ENCODE peak calls at places on chromosomes 7 and 10, in ten cellular contexts. One of them, this sample, is unnamed.

GRCh38 chr7:133545613-133546012 is 292.7 kb downstream of the EXOC4 start:
- DNase-seq in neural crest cell: no peak
- DNase-seq in lung: no peak
- DNase-seq in A673: no peak
- DNase-seq in bronchial epithelial cell: peak; percentile 42
- DNase-seq in endothelial cell: no peak
- DNase-seq in tibial artery: no peak
- DNase-seq in H9: no peak
- DNase-seq in lower lobe of right lung: no peak
- DNase-seq in heart left ventricle: no peak
- DNase-seq in this sample: peak; percentile 5

GRCh38 chr10:133180192-133180914 is 20.3 kb downstream of the KNDC1 start:
- DNase-seq in A673: no peak
- DNase-seq in neural crest cell: no peak
- DNase-seq in tibial artery: no peak
- DNase-seq in heart left ventricle: no peak
- DNase-seq in bronchial epithelial cell: no peak
- DNase-seq in endothelial cell: no peak
- DNase-seq in lung: no peak
- DNase-seq in H9: no peak
- DNase-seq in lower lobe of right lung: no peak
- DNase-seq in this sample: no peak

GRCh38 chr10:132196178-132197113 is 9.7 kb downstream of the DPYSL4 start:
- DNase-seq in A673: no peak
- DNase-seq in tibial artery: no peak
- DNase-seq in endothelial cell: no peak
- DNase-seq in lower lobe of right lung: peak; percentile 33
- DNase-seq in lung: no peak
- DNase-seq in neural crest cell: no peak
- DNase-seq in heart left ventricle: no peak
- DNase-seq in bronchial epithelial cell: no peak
- DNase-seq in H9: no peak
- DNase-seq in this sample: no peak

GRCh38 chr7:45193868-45194267 is 36.3 kb downstream of the RAMP3 start:
- DNase-seq in lung: no peak
- DNase-seq in heart left ventricle: no peak
- DNase-seq in A673: no peak
- DNase-seq in bronchial epithelial cell: no peak
- DNase-seq in neural crest cell: no peak
- DNase-seq in lower lobe of right lung: no peak
- DNase-seq in H9: no peak
- DNase-seq in endothelial cell: no peak
- DNase-seq in tibial artery: no peak
- DNase-seq in this sample: no peak

GRCh38 chr7:5470721-5471311 is 47.2 kb upstream of the TNRC18 start:
- DNase-seq in H9: no peak
- DNase-seq in heart left ventricle: peak; percentile 59
- DNase-seq in lung: no peak
- DNase-seq in A673: no peak
- DNase-seq in lower lobe of right lung: no peak
- DNase-seq in bronchial epithelial cell: no peak
- DNase-seq in neural crest cell: no peak
- DNase-seq in tibial artery: no peak
- DNase-seq in endothelial cell: no peak
- DNase-seq in this sample: no peak

GRCh38 chr7:150964593-150965111 is 13.5 kb downstream of the KCNH2 start:
- DNase-seq in A673: peak; percentile 30
- DNase-seq in bronchial epithelial cell: no peak
- DNase-seq in heart left ventricle: peak; percentile 89
- DNase-seq in neural crest cell: no peak
- DNase-seq in tibial artery: no peak
- DNase-seq in lung: no peak
- DNase-seq in lower lobe of right lung: no peak
- DNase-seq in H9: peak; percentile 72
- DNase-seq in endothelial cell: no peak
- DNase-seq in this sample: no peak

GRCh38 chr7:120320218-120320961 is 47.4 kb downstream of the KCND2 start:
- DNase-seq in tibial artery: no peak
- DNase-seq in bronchial epithelial cell: no peak
- DNase-seq in heart left ventricle: no peak
- DNase-seq in H9: no peak
- DNase-seq in lung: no peak
- DNase-seq in A673: no peak
- DNase-seq in endothelial cell: no peak
- DNase-seq in neural crest cell: no peak
- DNase-seq in lower lobe of right lung: no peak
- DNase-seq in this sample: no peak

GRCh38 chr10:45408421-45409319 is 34.7 kb downstream of the ALOX5 start:
- DNase-seq in lung: no peak
- DNase-seq in tibial artery: no peak
- DNase-seq in endothelial cell: no peak
- DNase-seq in A673: no peak
- DNase-seq in H9: no peak
- DNase-seq in lower lobe of right lung: no peak
- DNase-seq in bronchial epithelial cell: no peak
- DNase-seq in heart left ventricle: no peak
- DNase-seq in neural crest cell: no peak
- DNase-seq in this sample: no peak

GRCh38 chr10:47413531-47414226 is 29.6 kb upstream of the ZNF488 start:
- DNase-seq in endothelial cell: no peak
- DNase-seq in lung: no peak
- DNase-seq in H9: no peak
- DNase-seq in bronchial epithelial cell: no peak
- DNase-seq in A673: no peak
- DNase-seq in tibial artery: peak; percentile 53
- DNase-seq in neural crest cell: no peak
- DNase-seq in heart left ventricle: no peak
- DNase-seq in lower lobe of right lung: no peak
- DNase-seq in this sample: no peak

GRCh38 chr10:103772096-103772845 is 83.1 kb downstream of the SH3PXD2A start:
- DNase-seq in H9: peak; percentile 94
- DNase-seq in lower lobe of right lung: peak; percentile 79
- DNase-seq in neural crest cell: peak; percentile 31
- DNase-seq in heart left ventricle: peak; percentile 86
- DNase-seq in bronchial epithelial cell: peak; percentile 77
- DNase-seq in A673: peak; percentile 90
- DNase-seq in endothelial cell: peak; percentile 74
- DNase-seq in tibial artery: peak; percentile 89
- DNase-seq in lung: peak; percentile 75
- DNase-seq in this sample: peak; percentile 47

GRCh38 chr10:13270877-13271551 is 28.9 kb downstream of the PHYH start:
- DNase-seq in H9: no peak
- DNase-seq in lung: no peak
- DNase-seq in A673: no peak
- DNase-seq in endothelial cell: no peak
- DNase-seq in lower lobe of right lung: no peak
- DNase-seq in neural crest cell: no peak
- DNase-seq in heart left ventricle: no peak
- DNase-seq in tibial artery: no peak
- DNase-seq in bronchial epithelial cell: no peak
- DNase-seq in this sample: no peak

GRCh38 chr10:13272164-13272571 is 27.7 kb downstream of the PHYH start:
- DNase-seq in endothelial cell: no peak
- DNase-seq in lung: peak; percentile 44
- DNase-seq in tibial artery: peak; percentile 77
- DNase-seq in lower lobe of right lung: no peak
- DNase-seq in neural crest cell: no peak
- DNase-seq in H9: peak; percentile 39
- DNase-seq in bronchial epithelial cell: no peak
- DNase-seq in A673: peak; percentile 23
- DNase-seq in heart left ventricle: peak; percentile 40
- DNase-seq in this sample: no peak

GRCh38 chr10:13268841-13269240 is 31.0 kb downstream of the PHYH start:
- DNase-seq in tibial artery: no peak
- DNase-seq in A673: no peak
- DNase-seq in heart left ventricle: no peak
- DNase-seq in lung: no peak
- DNase-seq in H9: no peak
- DNase-seq in lower lobe of right lung: no peak
- DNase-seq in endothelial cell: no peak
- DNase-seq in bronchial epithelial cell: no peak
- DNase-seq in neural crest cell: no peak
- DNase-seq in this sample: no peak

GRCh38 chr10:13268310-13268709 is 31.6 kb downstream of the PHYH start:
- DNase-seq in tibial artery: no peak
- DNase-seq in A673: no peak
- DNase-seq in heart left ventricle: no peak
- DNase-seq in lower lobe of right lung: no peak
- DNase-seq in endothelial cell: no peak
- DNase-seq in lung: no peak
- DNase-seq in bronchial epithelial cell: no peak
- DNase-seq in H9: no peak
- DNase-seq in neural crest cell: no peak
- DNase-seq in this sample: no peak

DNA sequence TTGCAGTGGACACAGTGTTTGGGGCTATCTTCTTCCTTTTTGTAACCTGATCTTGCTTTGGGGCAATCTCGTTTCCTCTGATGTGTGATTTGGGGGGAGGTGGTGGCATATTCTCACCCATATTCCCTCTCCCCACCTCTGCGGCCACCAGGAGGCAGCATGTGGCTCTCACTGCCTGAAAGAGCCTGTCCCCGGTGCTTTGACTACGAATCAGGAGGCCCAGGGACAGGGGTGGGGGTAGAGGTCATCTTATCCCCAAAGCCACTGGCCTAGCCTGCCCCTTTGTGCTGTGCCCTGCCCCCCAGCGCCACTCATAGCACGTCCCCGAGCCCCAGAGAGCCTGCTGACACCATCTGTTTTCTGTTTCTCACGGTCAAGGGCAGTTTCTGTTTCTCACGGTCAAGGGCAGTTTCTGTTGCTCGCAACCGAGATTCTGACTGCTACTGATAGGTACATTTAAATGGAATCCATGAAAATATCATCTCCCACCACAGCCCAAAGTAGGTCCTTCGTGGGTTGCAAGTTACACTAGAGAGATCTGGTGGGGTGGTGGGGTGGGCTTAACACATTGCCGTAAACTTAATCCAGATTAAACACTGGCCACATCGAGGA is 28.2 kb downstream of the PHYH start:
- DNase-seq in lower lobe of right lung: no peak
- DNase-seq in lung: no peak
- DNase-seq in bronchial epithelial cell: peak; percentile 4
- DNase-seq in heart left ventricle: no peak
- DNase-seq in tibial artery: peak; percentile 74
- DNase-seq in endothelial cell: peak; percentile 53
- DNase-seq in A673: peak; percentile 41
- DNase-seq in H9: peak; percentile 92
- DNase-seq in neural crest cell: peak; percentile 50
- DNase-seq in this sample: peak; percentile 54
- TF ChIP-seq CTCF in lower lobe of right lung: peak; percentile 28
- TF ChIP-seq CTCF in lung: no peak
- TF ChIP-seq CTCF in bronchial epithelial cell: peak; percentile 57
- TF ChIP-seq CTCF in heart left ventricle: peak; percentile 48
- TF ChIP-seq CTCF in tibial artery: no peak
- TF ChIP-seq CTCF in endothelial cell: peak; percentile 44
- TF ChIP-seq CTCF in A673: peak; percentile 62
- TF ChIP-seq CTCF in H9: peak; percentile 78
- TF ChIP-seq CTCF in neural crest cell: peak; percentile 51
- TF ChIP-seq CTCF in this sample: peak; percentile 54

GRCh38 chr7:106571563-106571962 is 89.4 kb downstream of the CCDC71L start:
- DNase-seq in lung: no peak
- DNase-seq in lower lobe of right lung: no peak
- DNase-seq in A673: no peak
- DNase-seq in H9: no peak
- DNase-seq in tibial artery: no peak
- DNase-seq in bronchial epithelial cell: no peak
- DNase-seq in heart left ventricle: no peak
- DNase-seq in neural crest cell: no peak
- DNase-seq in endothelial cell: no peak
- DNase-seq in this sample: no peak
- TF ChIP-seq CTCF in lung: no peak
- TF ChIP-seq CTCF in lower lobe of right lung: no peak
- TF ChIP-seq CTCF in A673: no peak
- TF ChIP-seq CTCF in H9: no peak
- TF ChIP-seq CTCF in tibial artery: no peak
- TF ChIP-seq CTCF in bronchial epithelial cell: no peak
- TF ChIP-seq CTCF in heart left ventricle: no peak
- TF ChIP-seq CTCF in neural crest cell: no peak
- TF ChIP-seq CTCF in endothelial cell: no peak
- TF ChIP-seq CTCF in this sample: no peak

DNA sequence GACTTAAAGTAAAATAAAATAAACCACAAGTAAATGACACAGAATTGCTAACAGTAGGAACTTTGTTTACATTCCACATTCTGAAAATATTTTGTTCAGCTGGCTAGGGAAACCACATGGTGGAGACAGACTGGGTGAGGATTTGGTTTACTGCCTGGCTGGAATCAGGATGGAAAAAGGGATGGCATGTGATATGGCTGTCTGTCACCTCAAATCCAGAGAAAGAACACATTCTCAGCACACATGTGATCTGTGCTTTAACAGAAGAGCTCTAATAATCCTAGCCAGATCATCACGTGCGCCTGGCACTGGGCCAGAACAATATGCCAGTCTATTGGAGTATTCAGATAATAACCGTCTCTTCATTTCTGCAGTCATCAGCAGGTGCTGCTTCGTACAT is 90.9 kb upstream of the PIP4K2A start:
- DNase-seq in bronchial epithelial cell: no peak
- DNase-seq in lung: no peak
- DNase-seq in lower lobe of right lung: no peak
- DNase-seq in H9: no peak
- DNase-seq in endothelial cell: no peak
- DNase-seq in neural crest cell: no peak
- DNase-seq in tibial artery: no peak
- DNase-seq in A673: no peak
- DNase-seq in heart left ventricle: no peak
- DNase-seq in this sample: no peak
- TF ChIP-seq CTCF in bronchial epithelial cell: no peak
- TF ChIP-seq CTCF in lung: no peak
- TF ChIP-seq CTCF in lower lobe of right lung: no peak
- TF ChIP-seq CTCF in H9: no peak
- TF ChIP-seq CTCF in endothelial cell: no peak
- TF ChIP-seq CTCF in neural crest cell: no peak
- TF ChIP-seq CTCF in tibial artery: no peak
- TF ChIP-seq CTCF in A673: no peak
- TF ChIP-seq CTCF in heart left ventricle: peak; percentile 18
- TF ChIP-seq CTCF in this sample: no peak

DNA sequence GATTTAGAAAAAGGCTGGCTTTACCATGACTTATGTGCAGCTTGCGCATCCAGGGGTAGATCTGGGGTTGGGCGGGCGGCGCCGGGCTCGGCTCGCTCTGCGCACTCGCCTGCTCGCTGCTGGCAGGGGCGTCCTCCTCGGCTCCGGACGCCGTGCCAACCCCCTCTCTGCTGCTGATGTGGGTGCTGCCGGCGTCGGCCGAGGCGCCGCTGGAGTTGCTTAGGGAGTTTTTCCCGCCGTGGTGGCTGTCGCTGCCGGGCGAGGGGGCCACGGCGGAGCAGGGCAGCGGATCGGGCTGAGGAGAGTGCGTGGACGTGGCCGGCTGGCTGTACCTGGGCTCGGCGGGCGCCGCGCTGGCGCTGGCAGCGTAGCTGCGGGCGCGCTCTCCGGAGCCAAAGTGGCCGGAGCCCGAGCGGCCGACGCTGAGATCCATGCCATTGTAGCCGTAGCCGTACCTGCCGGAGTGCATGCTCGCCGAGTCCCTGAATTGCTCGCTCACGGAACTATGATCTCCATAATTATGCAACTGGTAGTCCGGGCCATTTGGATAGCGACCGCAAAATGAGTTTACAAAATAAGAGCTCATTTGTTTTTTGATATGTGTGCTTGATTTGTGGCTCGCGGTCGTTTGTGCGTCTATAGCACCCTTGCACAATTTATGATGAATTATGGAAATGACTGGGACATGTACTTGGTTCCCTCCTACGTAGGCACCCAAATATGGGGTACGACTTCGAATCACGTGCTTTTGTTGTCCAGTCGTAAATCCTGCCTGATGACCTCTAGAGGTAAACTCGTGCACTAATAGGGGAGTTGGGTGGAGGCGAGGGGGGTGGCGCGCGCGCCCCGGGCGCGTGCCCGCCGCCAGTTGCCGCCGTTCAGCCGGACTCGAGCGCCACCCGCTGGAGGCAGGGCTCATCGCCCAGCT is at the start of gene HOXA5:
- DNase-seq in H9: peak; percentile 88
- DNase-seq in bronchial epithelial cell: peak; percentile 9
- DNase-seq in neural crest cell: peak; percentile 64
- DNase-seq in heart left ventricle: no peak
- DNase-seq in lower lobe of right lung: no peak
- DNase-seq in endothelial cell: peak; percentile 86
- DNase-seq in lung: peak; percentile 66
- DNase-seq in tibial artery: peak; percentile 73
- DNase-seq in A673: peak; percentile 44
- DNase-seq in this sample: no peak
- TF ChIP-seq CTCF in H9: peak; percentile 95
- TF ChIP-seq CTCF in bronchial epithelial cell: peak; percentile 38
- TF ChIP-seq CTCF in neural crest cell: peak; percentile 88
- TF ChIP-seq CTCF in heart left ventricle: peak; percentile 35
- TF ChIP-seq CTCF in lower lobe of right lung: peak; percentile 85
- TF ChIP-seq CTCF in endothelial cell: peak; percentile 90
- TF ChIP-seq CTCF in lung: peak; percentile 37
- TF ChIP-seq CTCF in tibial artery: peak; percentile 40
- TF ChIP-seq CTCF in A673: peak; percentile 72
- TF ChIP-seq CTCF in this sample: peak; percentile 8